ENCODE peak calls at places on chromosomes 3 and 15, in five cellular contexts. O is GM12878, B is cardiac muscle cell, I is tibial artery, S is psoas muscle. R is an unnamed sample.

GRCh38 chr3:127556565-127556964 is 34.0 kb downstream of the TPRA1 start:
- DNase-seq in S (no peak), B (no peak), O (no peak), I (no peak), R (no peak)

GRCh38 chr3:63899997-63900396 is 12.2 kb downstream of the SCAANT1 start:
- DNase-seq in S (no peak), B (no peak), O (no peak), I (no peak), R (no peak)

GRCh38 chr3:12658593-12659058 is 5.3 kb downstream of the RAF1 start:
- DNase-seq in O (no peak), I (no peak), B (peak; percentile 60), S (no peak), R (no peak)

GRCh38 chr15:68315495-68316007 is 38.0 kb downstream of the FEM1B start:
- DNase-seq in O (no peak), I (peak; percentile 9), B (peak; percentile 19), S (no peak), R (no peak)

GRCh38 chr3:88189361-88189810 is 39.6 kb downstream of the C3orf38 start:
- DNase-seq in I (no peak), O (peak; percentile 33), S (no peak), B (no peak), R (peak; percentile 65)

GRCh38 chr15:90261811-90262210 is 3.7 kb upstream of the NGRN start:
- DNase-seq in S (no peak), O (no peak), I (no peak), B (peak; percentile 58), R (no peak)

GRCh38 chr15:51368307-51368706 is 26.9 kb downstream of the GLDN start:
- DNase-seq in B (no peak), I (no peak), O (no peak), S (no peak), R (no peak)

GRCh38 chr15:96181217-96181616 is 149.3 kb upstream of the NR2F2 start:
- DNase-seq in O (no peak), S (no peak), I (no peak), B (no peak), R (no peak)

DNA sequence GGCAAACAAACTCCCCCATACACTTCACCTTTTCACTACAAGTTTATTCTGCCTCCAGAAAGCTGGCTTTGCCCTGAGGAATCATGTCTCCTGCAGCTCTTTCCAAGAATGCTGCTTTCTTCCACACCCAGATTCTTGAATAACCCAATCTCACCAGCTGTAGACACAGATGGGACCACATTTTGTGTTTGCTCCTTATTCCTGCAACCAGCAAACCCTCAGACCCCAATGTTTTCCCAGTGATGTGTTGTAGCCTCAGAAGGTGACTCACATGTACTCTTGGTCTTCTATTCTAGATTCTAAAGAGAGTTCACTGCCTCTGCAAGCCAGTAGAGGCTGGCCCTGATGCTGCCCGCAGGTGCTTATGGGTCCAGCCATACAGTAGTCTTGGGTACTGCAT is 23.6 kb upstream of the TRIM59 start:
- DNase-seq in O (no peak), S (no peak), B (peak; percentile 24), I (no peak), R (no peak)
- TF ChIP-seq CTCF in O (no peak), S (no peak), B (no peak), I (no peak), R (no peak)

GRCh38 chr3:177443469-177443868 is 246.2 kb upstream of the TBL1XR1 start:
- DNase-seq in S (no peak), I (no peak), O (no peak), B (peak; percentile 67), R (no peak)
- H3K4me3 ChIP-seq in S (no peak overlapping the region), I (no peak overlapping the region), O (no peak overlapping the region), B (no peak overlapping the region), R (no peak overlapping the region)

DNA sequence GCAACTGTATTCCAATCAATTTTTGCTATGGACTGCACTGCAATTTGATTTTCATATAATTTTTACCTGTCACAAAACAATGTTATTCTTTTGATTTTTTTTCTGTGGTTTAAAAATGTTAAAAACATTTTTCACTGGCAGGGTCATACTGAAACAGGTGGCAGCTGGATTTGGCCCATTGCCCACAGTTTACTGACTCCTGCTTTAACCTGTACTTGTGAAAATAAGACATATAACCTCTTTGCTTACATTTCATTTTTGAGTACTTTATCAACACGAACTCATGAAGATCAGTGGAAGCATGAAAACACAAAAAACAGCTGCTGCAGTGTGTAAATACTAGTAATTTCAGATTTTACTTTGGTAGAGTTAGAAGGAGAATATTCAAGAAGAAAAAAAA is 313.1 kb downstream of the WDR72 start:
- DNase-seq in B (no peak), O (no peak), I (no peak), S (no peak), R (no peak)
- TF ChIP-seq CTCF in B (no peak), O (no peak), I (no peak), S (no peak), R (no peak)

DNA sequence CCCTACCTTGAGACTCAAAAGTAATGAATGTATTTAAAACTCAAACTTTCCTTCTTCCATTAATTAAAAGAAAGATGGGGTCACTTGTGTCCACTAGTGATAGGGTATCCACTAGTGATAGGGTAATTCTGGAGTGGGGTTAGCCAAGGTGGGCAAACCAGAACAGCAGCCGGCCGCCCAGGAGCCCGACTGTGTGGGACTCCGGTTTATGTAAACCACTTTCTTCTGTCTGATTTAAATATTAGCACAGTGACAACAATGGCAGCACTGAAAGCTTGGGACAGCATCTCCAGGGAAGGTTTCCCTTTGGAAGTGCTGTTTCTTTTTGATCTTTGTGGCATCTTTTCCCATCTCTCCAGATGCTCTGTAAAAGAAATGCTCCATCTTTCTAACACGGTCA is 722 bp downstream of the MYZAP start:
- DNase-seq in I (no peak), O (no peak), S (no peak), B (no peak), R (no peak)
- H3K4me3 ChIP-seq in I (peak overlapping the region; percentile 58), O (no peak overlapping the region), S (peak overlapping the region; percentile 74), B (peak overlapping the region; percentile 51), R (no peak overlapping the region)

GRCh38 chr3:184584001-184584891 is 22.7 kb downstream of the EPHB3 start:
- DNase-seq in O (no peak), I (no peak), S (peak; percentile 55), B (no peak), R (no peak)
- TF ChIP-seq CTCF in O (no peak), I (no peak), S (no peak), B (peak; percentile 33), R (no peak)

GRCh38 chr3:5026046-5026362 is 46.8 kb downstream of the BHLHE40 start:
- DNase-seq in O (no peak), I (no peak), B (no peak), S (no peak), R (no peak)
- H3K4me3 ChIP-seq in O (no peak overlapping the region), I (peak overlapping the region; percentile 57), B (no peak overlapping the region), S (peak overlapping the region; percentile 63), R (peak overlapping the region; percentile 57)

GRCh38 chr3:67106874-67107273 is 108.8 kb downstream of the KBTBD8 start:
- DNase-seq in S (no peak), B (no peak), O (no peak), I (no peak), R (no peak)

GRCh38 chr3:67104388-67104787 is 106.3 kb downstream of the KBTBD8 start:
- DNase-seq in I (no peak), S (no peak), B (no peak), O (no peak), R (no peak)

GRCh38 chr3:67113802-67114407 is 115.8 kb downstream of the KBTBD8 start:
- DNase-seq in I (peak; percentile 76), B (peak; percentile 87), S (peak; percentile 59), O (peak; percentile 59), R (peak; percentile 85)

DNA sequence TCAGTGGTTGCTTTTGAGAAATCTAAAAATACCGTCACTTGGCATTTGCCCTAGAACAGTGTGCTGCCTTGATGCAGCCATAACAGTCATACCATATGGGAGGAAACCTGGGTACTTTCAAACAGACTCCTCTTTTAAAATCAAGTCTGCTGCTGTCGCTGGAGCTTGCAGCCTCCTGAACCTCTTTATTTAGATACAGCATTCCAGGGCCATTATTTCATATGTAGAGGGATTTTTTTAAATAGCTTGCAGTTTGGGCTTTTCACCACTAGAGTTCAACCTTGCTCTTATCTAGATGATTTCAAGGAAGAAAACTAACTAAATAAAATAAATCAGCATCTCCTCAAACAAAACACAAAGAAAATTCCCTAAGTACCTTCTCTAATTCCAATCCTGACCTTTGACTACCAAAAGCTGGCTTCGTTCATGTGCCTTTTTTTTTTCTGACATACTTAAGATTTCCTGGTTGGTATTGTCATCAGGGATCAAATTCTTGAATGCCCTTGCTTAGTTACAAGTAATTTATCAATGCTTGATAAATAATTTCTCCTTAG is 111.6 kb downstream of the KBTBD8 start:
- DNase-seq in I (no peak), S (no peak), B (peak; percentile 71), O (no peak), R (peak; percentile 30)
- TF ChIP-seq CTCF in I (peak; percentile 50), S (peak; percentile 42), B (peak; percentile 70), O (peak; percentile 47), R (peak; percentile 52)

DNA sequence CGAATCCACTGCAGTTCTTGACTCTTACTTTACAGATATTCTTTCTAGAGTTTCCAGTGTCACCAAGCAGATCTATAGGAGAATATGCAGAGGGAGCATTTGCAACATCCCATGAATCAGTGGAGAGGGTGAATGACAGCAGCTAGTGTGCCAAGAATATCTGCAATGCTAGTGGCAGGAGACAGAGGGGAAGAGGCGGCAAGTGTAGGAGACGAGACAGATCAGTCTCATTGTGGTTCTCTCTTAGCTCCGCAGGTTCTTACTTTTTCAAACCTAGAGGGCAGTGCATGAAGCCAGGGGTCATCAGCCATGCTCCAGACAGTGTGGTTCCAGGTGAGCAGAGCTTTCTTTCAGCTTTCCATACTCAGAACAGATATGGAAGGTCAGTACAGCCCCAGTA is 749 bp downstream of the ZNF619 start:
- DNase-seq in I (no peak), O (no peak), B (no peak), S (no peak), R (no peak)
- H3K4me3 ChIP-seq in I (peak overlapping the region; percentile 72), O (peak overlapping the region; percentile 72), B (no peak overlapping the region), S (peak overlapping the region; percentile 95), R (peak overlapping the region; percentile 81)

R was measured in GM12865.